ENCODE peak calls at places on chromosomes 6 and 20, in seven cellular contexts. B is K562, A is GM12878, I is H1, K is GM12891, J is HepG2, U is SK-N-SH. F is an unnamed sample.

GRCh38 chr6:75491302-75491701 is 2.3 kb downstream of the FILIP1 start:
- DNase-seq in J (no peak), I (no peak), B (no peak), A (no peak), K (no peak), U (no peak), F (no peak)

GRCh38 chr6:77456531-77457248 is 6.6 kb downstream of the HTR1B start:
- DNase-seq in K (no peak), A (no peak), U (no peak), B (no peak), J (peak; percentile 12), I (no peak), F (no peak)

GRCh38 chr20:62952373-62953166 is at the start of gene SLC17A9:
- DNase-seq in B (no peak), I (peak; percentile 84), J (peak; percentile 94), A (peak; percentile 37), U (no peak), K (peak; percentile 86), F (peak; percentile 91)

GRCh38 chr6:71513036-71513435 is 224.4 kb downstream of the OGFRL1 start:
- DNase-seq in B (no peak), J (no peak), A (no peak), K (no peak), U (no peak), I (no peak), F (no peak)

GRCh38 chr6:16741112-16742016 is 19.9 kb downstream of the ATXN1 start:
- DNase-seq in I (no peak), J (no peak), B (no peak), K (peak; percentile 3), U (no peak), A (no peak), F (no peak)

GRCh38 chr6:5461365-5461764 is 200.1 kb downstream of the FARS2 start:
- DNase-seq in I (no peak), U (no peak), J (no peak), B (no peak), A (no peak), K (no peak), F (no peak)

GRCh38 chr6:138339024-138339423 is 38.7 kb upstream of the SMIM28 start:
- DNase-seq in K (no peak), A (no peak), I (no peak), U (no peak), B (no peak), J (no peak), F (no peak)

GRCh38 chr6:75213732-75214131 is 7.9 kb upstream of the COL12A1 start:
- DNase-seq in U (no peak), I (no peak), J (no peak), K (no peak), A (no peak), B (no peak), F (no peak)

GRCh38 chr6:89148016-89148750 is 2.3 kb downstream of the PM20D2 start:
- DNase-seq in J (no peak), K (no peak), I (no peak), U (no peak), A (no peak), B (peak; percentile 18), F (no peak)

DNA sequence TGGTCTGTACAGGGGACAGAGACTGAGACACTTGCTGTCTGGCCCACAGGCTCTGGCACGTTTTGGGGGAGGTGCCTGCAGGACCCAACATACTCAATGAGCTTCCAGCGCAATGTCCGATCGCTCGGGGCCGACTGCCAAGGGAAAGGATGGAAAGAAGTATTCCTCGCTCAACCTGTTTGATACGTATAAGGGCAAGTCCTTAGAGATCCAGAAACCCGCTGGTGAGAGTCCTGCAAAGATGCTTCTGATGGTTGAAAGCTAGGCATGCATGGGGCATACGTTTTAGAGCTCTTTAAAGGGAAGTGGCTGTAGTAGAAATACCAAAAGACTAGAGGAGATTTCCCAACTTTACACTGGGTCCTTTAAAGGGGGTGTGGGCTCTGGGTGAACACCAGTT is 2.2 kb downstream of the PRRC2A start:
- DNase-seq in U (peak; percentile 10), I (no peak), B (no peak), A (no peak), J (no peak), K (no peak), F (no peak)
- TF ChIP-seq POLR2AphosphoS5 in U (no peak), I (no peak), B (no peak), A (peak; percentile 24), J (no peak), K (no peak), F (no peak)

GRCh38 chr6:144344651-144345050 is 59.5 kb downstream of the UTRN start:
- DNase-seq in K (no peak), I (no peak), A (no peak), J (no peak), B (no peak), U (no peak), F (no peak)
- TF ChIP-seq TAF1 in K (no peak), I (no peak), A (no peak), J (no peak), B (no peak), U (no peak), F (no peak)

GRCh38 chr20:33650753-33651561 is 11.2 kb upstream of the C20orf144 start:
- DNase-seq in J (no peak), I (no peak), B (no peak), U (no peak), A (no peak), K (no peak), F (no peak)
- TF ChIP-seq POLR2AphosphoS5 in J (no peak), I (peak; percentile 24), B (no peak), U (no peak), A (no peak), K (no peak), F (no peak)

GRCh38 chr6:39891353-39891752 is 42.9 kb downstream of the MOCS1 start:
- DNase-seq in A (no peak), J (no peak), U (no peak), I (no peak), B (no peak), K (no peak), F (no peak)

GRCh38 chr6:39891976-39892375 is 42.3 kb downstream of the MOCS1 start:
- DNase-seq in J (no peak), K (no peak), B (no peak), A (no peak), I (no peak), U (no peak), F (no peak)

GRCh38 chr6:39892490-39893129 is 41.7 kb downstream of the MOCS1 start:
- DNase-seq in K (peak; percentile 43), B (peak; percentile 56), I (peak; percentile 83), J (peak; percentile 50), A (peak; percentile 2), U (peak; percentile 85), F (peak; percentile 44)

GRCh38 chr6:39896701-39897100 is 37.6 kb downstream of the MOCS1 start:
- DNase-seq in U (no peak), A (no peak), B (no peak), I (no peak), K (no peak), J (no peak), F (no peak)

DNA sequence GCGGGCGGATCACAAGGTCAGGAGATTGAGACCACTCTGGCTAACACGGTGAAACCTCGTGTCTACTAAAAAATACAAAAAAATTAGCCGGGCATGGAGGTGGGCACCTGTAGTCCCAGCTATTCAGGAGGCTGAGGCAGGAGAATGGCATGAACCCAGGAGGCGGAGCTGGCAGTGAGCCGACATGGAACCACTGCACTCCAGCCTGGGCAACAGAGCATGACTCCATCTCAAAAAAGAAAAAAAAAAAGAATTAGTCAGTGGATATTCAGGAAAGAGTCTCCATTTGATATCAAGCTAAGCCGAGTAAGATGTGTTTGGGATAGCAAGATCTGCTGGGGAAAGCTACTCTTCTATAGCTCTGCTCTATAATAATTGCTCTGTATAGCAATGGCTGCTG is 41.0 kb downstream of the MOCS1 start:
- DNase-seq in K (no peak), U (no peak), A (no peak), J (no peak), I (no peak), B (no peak), F (no peak)
- TF ChIP-seq TAF1 in K (no peak), U (no peak), A (no peak), J (no peak), I (no peak), B (no peak), F (no peak)

GRCh38 chr6:7240351-7240750 is 72.6 kb downstream of the SSR1 start:
- DNase-seq in A (no peak), J (no peak), B (no peak), K (no peak), I (no peak), U (no peak), F (no peak)

GRCh38 chr6:7242835-7243187 is 70.2 kb downstream of the SSR1 start:
- DNase-seq in K (no peak), I (no peak), B (no peak), A (no peak), U (no peak), J (no peak), F (no peak)

GRCh38 chr6:7239590-7239948 is 73.4 kb downstream of the SSR1 start:
- DNase-seq in K (no peak), J (peak; percentile 82), U (no peak), A (no peak), B (no peak), I (no peak), F (no peak)

GRCh38 chr6:7241709-7242645 is 71.0 kb downstream of the SSR1 start:
- DNase-seq in A (no peak), K (no peak), I (no peak), B (no peak), U (no peak), J (peak; percentile 95), F (no peak)

GRCh38 chr6:7241160-7241559 is 71.8 kb downstream of the SSR1 start:
- DNase-seq in A (no peak), J (no peak), U (no peak), I (no peak), K (no peak), B (no peak), F (no peak)
- TF ChIP-seq POLR2AphosphoS5 in A (no peak), J (no peak), U (no peak), I (no peak), K (no peak), B (no peak), F (no peak)

DNA sequence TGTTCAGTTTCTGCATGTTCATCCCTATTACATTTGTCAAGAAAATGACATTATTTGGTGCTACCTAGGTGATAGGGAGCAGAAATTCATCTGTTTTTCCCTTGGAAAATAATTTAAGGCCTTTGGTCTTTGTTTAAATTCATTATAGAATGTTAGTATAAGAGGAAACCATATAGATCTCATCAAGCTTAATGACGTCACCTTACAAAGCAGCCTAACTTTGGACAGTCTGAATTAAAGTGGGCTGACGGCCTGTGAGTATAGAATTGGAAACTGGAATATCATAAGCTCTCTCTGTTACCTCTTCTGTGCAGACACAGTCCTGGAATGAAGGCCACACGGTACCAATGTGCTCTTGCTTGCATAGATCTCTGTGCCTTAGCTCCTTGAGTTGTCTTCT is 108.1 kb downstream of the TBC1D7 start:
- DNase-seq in U (no peak), B (no peak), A (no peak), J (no peak), I (no peak), K (no peak), F (no peak)
- TF ChIP-seq TAF1 in U (no peak), B (no peak), A (no peak), J (no peak), I (no peak), K (no peak), F (no peak)